ENCODE peak calls at places on chromosomes 11 and 22, in six cellular contexts. A, V, C, O, E and Z are unnamed samples.

GRCh38 chr11:126415128-126415527 is 59.6 kb downstream of the ST3GAL4 start:
- DNase-seq in O (no peak), V (peak), C (no peak), A (no peak), E (no peak), Z (no peak)

GRCh38 chr22:48393041-48393370 is 1434.7 kb downstream of the BRD1 start:
- DNase-seq in O (no peak), V (no peak), A (no peak), E (no peak), C (no peak), Z (no peak)

GRCh38 chr11:86355256-86355655 is 19.4 kb upstream of the CCDC81 start:
- DNase-seq in A (no peak), O (no peak), E (no peak), C (no peak), V (no peak), Z (no peak)

GRCh38 chr11:88555018-88555828 is 217.7 kb upstream of the CTSC start:
- DNase-seq in V (no peak), E (peak), O (no peak), C (no peak), A (peak), Z (no peak)

GRCh38 chr11:24932110-24933000 is 435.5 kb downstream of the LUZP2 start:
- DNase-seq in O (no peak), E (no peak), A (no peak), V (no peak), C (no peak), Z (no peak)

GRCh38 chr11:122215244-122215992 is 99.4 kb upstream of the BLID start:
- DNase-seq in E (no peak), C (peak), A (peak), O (no peak), V (peak), Z (peak)

GRCh38 chr11:13073119-13073981 is 64.2 kb downstream of the RASSF10 start:
- DNase-seq in C (no peak), O (no peak), E (peak), A (peak), V (no peak), Z (no peak)

GRCh38 chr11:11229691-11230090 is 123.4 kb downstream of the CSNK2A3 start:
- DNase-seq in O (no peak), C (no peak), V (no peak), A (no peak), E (peak), Z (no peak)

GRCh38 chr11:78860720-78861422 is 286.2 kb upstream of the NARS2 start:
- DNase-seq in V (no peak), C (no peak), O (no peak), A (peak), E (no peak), Z (no peak)

GRCh38 chr11:75667268-75667830 is 1.5 kb downstream of the MAP6 start:
- DNase-seq in O (no peak), C (peak), V (no peak), A (no peak), E (no peak), Z (no peak)

GRCh38 chr11:102318469-102318868 is 1.2 kb downstream of the BIRC3 start:
- DNase-seq in E (peak), V (no peak), A (peak), O (peak), C (no peak), Z (peak)

GRCh38 chr11:69799582-69799981 is 19.6 kb downstream of the FGF3 start:
- DNase-seq in O (no peak), A (no peak), V (no peak), E (peak), C (no peak), Z (no peak)

GRCh38 chr11:117096140-117096972 is 1.9 kb downstream of the SIK3 start:
- DNase-seq in C (peak), A (no peak), V (no peak), O (peak), E (no peak), Z (no peak)

GRCh38 chr11:63841554-63841953 is 2.6 kb downstream of the MARK2 start:
- DNase-seq in E (peak), V (no peak), A (peak), C (no peak), O (no peak), Z (no peak)

GRCh38 chr11:74543991-74544390 is 48.4 kb upstream of the POLD3 start:
- DNase-seq in O (no peak), E (peak), C (no peak), V (no peak), A (no peak), Z (no peak)

GRCh38 chr22:45400046-45400445 is 13.4 kb downstream of the SMC1B start:
- DNase-seq in O (no peak), C (no peak), A (no peak), E (peak), V (no peak), Z (no peak)

GRCh38 chr11:34223021-34223813 is 117.8 kb downstream of the NAT10 start:
- DNase-seq in A (peak), O (no peak), C (no peak), E (no peak), V (peak), Z (no peak)

GRCh38 chr11:1088927-1089737 is 14.5 kb downstream of the MUC2 start:
- DNase-seq in V (peak), A (no peak), O (no peak), C (no peak), E (no peak), Z (no peak)

GRCh38 chr11:65629579-65629978 is 8.3 kb upstream of the SIPA1 start:
- DNase-seq in V (no peak), O (no peak), E (no peak), A (no peak), C (no peak), Z (no peak)

GRCh38 chr11:2464451-2465165 is 19.8 kb downstream of the KCNQ1 start:
- DNase-seq in V (no peak), O (peak), A (no peak), C (peak), E (no peak), Z (no peak)

GRCh38 chr11:1557904-1558831 is 13.9 kb downstream of the DUSP8 start:
- DNase-seq in C (no peak), O (no peak), V (peak), A (peak), E (no peak), Z (no peak)

GRCh38 chr11:118705111-118705741 is 25.8 kb upstream of the TREH start:
- DNase-seq in O (peak), V (no peak), E (no peak), A (no peak), C (no peak), Z (peak)

GRCh38 chr22:29979645-29980303 is 96.8 kb downstream of the MTMR3 start:
- DNase-seq in O (no peak), E (no peak), V (no peak), A (no peak), C (peak), Z (no peak)

GRCh38 chr22:50218153-50218995 is 17.6 kb downstream of the SELENOO start:
- DNase-seq in O (no peak), V (peak), A (no peak), C (no peak), E (no peak), Z (no peak)

GRCh38 chr11:77188912-77189491 is 61.0 kb downstream of the MYO7A start:
- DNase-seq in O (no peak), E (no peak), C (no peak), A (no peak), V (no peak), Z (no peak)

GRCh38 chr22:33919591-33920501 is at the start of gene LARGE1:
- DNase-seq in A (no peak), V (peak), O (peak), C (peak), E (peak), Z (no peak)

GRCh38 chr11:34656062-34656720 is 35.3 kb downstream of the EHF start:
- DNase-seq in V (no peak), E (peak), O (no peak), A (peak), C (no peak), Z (no peak)

GRCh38 chr11:93116641-93117577 is 80.9 kb downstream of the SLC36A4 start:
- DNase-seq in O (no peak), E (peak), C (no peak), A (no peak), V (no peak), Z (no peak)

GRCh38 chr11:103406357-103406756 is 297.1 kb downstream of the DYNC2H1 start:
- DNase-seq in A (no peak), O (no peak), C (no peak), V (no peak), E (no peak), Z (no peak)

GRCh38 chr11:1052133-1053011 is 15.9 kb upstream of the MUC6 start:
- DNase-seq in A (no peak), C (no peak), E (no peak), V (peak), O (no peak), Z (peak)

GRCh38 chr11:128476729-128477128 is 110.6 kb downstream of the ETS1 start:
- DNase-seq in E (no peak), V (no peak), A (no peak), O (no peak), C (no peak), Z (no peak)

GRCh38 chr11:124638500-124638899 is 15.8 kb downstream of the TBRG1 start:
- DNase-seq in V (no peak), E (no peak), A (no peak), C (no peak), O (no peak), Z (no peak)

GRCh38 chr22:38204784-38205183 is 3.0 kb downstream of the MAFF start:
- DNase-seq in C (peak), V (no peak), O (peak), E (no peak), A (no peak), Z (no peak)

GRCh38 chr11:108733479-108734116 is 68.7 kb downstream of the DDX10 start:
- DNase-seq in C (peak), A (peak), V (no peak), E (peak), O (peak), Z (no peak)

GRCh38 chr11:108872781-108873291 is 208.0 kb downstream of the DDX10 start:
- DNase-seq in A (peak), C (no peak), V (no peak), E (peak), O (no peak), Z (no peak)

DNA sequence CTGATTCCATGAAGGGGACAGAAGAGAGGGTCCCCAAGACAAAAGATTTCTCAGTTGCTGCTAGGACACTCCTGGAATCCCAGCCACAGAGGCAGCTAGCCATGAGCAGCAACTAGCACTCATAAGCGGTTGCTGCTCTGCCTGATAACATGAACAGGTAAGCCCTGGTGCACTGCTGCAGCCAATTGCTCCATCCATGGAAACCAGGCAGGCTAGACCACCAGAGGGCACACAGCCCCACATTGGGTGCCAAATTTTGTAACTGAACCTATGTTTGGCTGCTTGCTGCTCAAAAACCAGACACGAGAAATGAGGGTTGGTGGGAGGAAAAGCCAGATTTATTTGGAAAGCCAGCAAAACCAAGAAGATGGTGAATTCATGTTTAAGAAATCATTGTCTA is 21.9 kb upstream of the QSER1 start:
- DNase-seq in E (no peak), C (peak), A (no peak), V (no peak), O (no peak), Z (no peak)
- TF ChIP-seq CTCF in E (peak), C (no peak), A (peak), V (no peak), O (peak), Z (peak)

GRCh38 chr22:46902998-46903916 is 140.8 kb downstream of the TBC1D22A start:
- DNase-seq in C (no peak), A (no peak), V (no peak), E (no peak), O (no peak), Z (no peak)
- TF ChIP-seq CTCF in C (no peak), A (no peak), V (no peak), E (no peak), O (no peak), Z (no peak)

DNA sequence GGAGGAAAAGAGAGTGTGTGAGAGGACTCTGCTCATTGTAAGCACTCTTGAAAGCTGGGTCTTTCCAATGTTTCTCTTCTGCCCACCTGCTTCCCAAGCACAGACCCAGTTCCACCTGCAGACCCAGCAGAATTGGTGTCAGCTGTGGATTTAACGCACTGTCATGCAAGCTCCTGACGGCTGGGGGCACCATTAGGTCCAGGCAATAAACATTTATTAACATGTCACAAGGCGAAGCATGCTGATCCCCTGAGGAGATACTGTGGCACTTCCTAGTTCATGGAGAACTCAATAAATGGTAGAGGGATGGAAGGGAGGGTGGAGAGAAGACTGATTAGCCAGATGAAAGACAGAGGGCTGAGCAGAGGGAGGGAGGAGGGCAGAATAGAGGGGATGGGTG is 68.3 kb upstream of the TSPAN18 start:
- DNase-seq in A (no peak), E (no peak), O (no peak), C (no peak), V (no peak), Z (no peak)
- TF ChIP-seq CTCF in A (peak), E (no peak), O (no peak), C (no peak), V (no peak), Z (no peak)

GRCh38 chr11:16195659-16196058 is 160.7 kb downstream of the SOX6 start:
- DNase-seq in E (no peak), V (no peak), O (no peak), A (peak), C (no peak), Z (no peak)

GRCh38 chr11:16194566-16194965 is 161.8 kb downstream of the SOX6 start:
- DNase-seq in E (no peak), V (no peak), A (peak), O (no peak), C (no peak), Z (no peak)

GRCh38 chr11:16191852-16192240 is 164.5 kb downstream of the SOX6 start:
- DNase-seq in O (no peak), C (no peak), E (no peak), A (no peak), V (no peak), Z (no peak)

GRCh38 chr11:16193897-16194381 is 162.4 kb downstream of the SOX6 start:
- DNase-seq in E (no peak), C (no peak), O (no peak), V (no peak), A (no peak), Z (no peak)

DNA sequence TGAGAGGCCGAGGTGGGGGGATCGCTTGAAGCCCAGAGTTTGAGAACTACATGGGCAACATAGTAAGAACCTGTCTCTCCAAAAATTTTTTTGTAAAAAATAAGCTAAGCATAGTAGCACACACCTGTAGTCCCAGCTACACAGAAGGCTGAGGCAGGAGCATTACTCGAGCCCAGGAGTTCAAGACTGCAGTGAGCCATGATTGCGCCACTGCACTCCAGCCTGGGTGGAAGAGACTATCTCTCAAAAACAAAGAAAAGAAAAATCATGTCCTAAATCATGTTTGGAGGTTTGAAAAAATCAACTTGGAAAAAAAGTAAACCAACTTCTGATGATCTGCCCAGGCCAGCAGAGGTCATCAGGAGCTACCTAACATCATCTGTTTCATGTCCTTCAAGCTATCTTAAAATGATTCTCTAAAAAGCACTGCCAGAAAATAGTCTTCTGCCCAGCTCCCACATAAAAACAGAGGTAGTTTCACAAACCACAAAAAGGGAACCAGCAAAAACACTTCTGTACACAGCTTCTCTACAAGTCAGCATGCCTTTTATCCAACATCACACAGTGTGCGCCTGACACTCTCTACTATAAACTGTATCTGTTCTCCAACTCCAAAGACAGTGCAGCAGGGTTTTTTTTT is 165.0 kb downstream of the SOX6 start:
- DNase-seq in A (no peak), C (no peak), E (no peak), V (no peak), O (no peak), Z (no peak)
- TF ChIP-seq CTCF in A (no peak), C (no peak), E (peak), V (no peak), O (no peak), Z (no peak)

DNA sequence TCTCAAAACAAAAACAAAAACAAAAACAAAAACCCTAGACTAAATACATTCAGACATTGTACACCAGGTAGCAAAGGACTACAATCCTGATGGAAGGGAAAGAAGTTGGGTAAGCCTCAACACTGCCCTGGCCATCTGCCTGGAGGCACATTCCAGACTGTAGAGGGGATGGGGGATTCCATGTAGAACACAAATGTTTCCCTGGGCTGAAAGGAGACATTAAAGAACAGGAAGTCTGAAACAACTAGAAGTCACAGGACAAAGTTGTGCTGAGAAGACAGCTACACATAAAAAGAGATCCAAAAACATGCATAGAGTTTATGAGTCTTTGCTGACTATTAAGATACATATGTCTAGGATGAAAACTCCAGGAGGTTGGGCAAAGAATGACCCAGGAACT is 83.9 kb downstream of the RRAS2 start:
- DNase-seq in A (peak), E (no peak), O (no peak), V (no peak), C (no peak), Z (no peak)
- TF ChIP-seq CTCF in A (no peak), E (no peak), O (no peak), V (no peak), C (no peak), Z (no peak)

DNA sequence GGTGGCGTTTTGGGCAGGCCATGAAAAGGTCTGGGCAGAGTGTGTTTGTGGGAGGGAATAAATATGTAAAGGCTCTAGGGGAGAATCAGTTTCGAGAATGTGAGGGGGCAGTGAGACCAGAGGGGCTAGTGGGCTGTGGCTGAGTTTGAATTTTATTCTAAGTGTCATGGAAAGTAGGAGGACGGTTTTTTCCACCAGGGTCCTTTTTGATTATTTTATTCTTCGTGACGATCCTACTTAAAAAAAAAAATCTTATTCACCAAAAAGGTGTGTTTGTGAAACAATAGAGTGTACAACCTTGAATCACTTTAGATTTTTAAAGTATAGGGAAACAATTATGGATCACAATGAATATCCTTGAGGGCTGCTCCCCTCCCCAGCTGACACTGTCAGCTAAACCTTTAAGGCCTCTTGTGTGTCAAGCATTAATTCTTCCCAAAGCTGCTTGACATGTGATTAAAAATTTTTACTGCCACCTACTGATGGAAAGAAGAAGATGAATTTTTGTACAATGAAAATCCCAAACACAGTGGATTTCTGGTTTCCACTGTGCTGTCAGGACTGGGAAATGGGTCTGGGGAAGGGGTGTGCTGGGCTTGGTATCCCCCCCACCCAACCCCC is 107.5 kb upstream of the OR4B1 start:
- DNase-seq in E (peak), C (peak), A (peak), O (peak), V (no peak), Z (no peak)
- TF ChIP-seq CTCF in E (peak), C (peak), A (peak), O (no peak), V (peak), Z (no peak)